ENCODE peak calls at places on chromosomes 12 and 14, in seven cellular contexts. One of them, this sample, is unnamed.

GRCh38 chr12:117090816-117091711 is 8.2 kb downstream of the TESC start:
- ATAC-seq in naive thymus-derived CD4-positive, alpha-beta T cell: no peak
- ATAC-seq in pancreas: peak
- ATAC-seq in HCT116: peak
- ATAC-seq in activated CD8-positive, alpha-beta T cell treated with anti-CD3 and anti-CD28 coated beads for 36 hours: no peak
- ATAC-seq in gastroesophageal sphincter: no peak
- ATAC-seq in left lung: peak
- ATAC-seq in this sample: no peak

GRCh38 chr14:57329833-57330232 is 60.6 kb upstream of the NAA30 start:
- ATAC-seq in pancreas: no peak
- ATAC-seq in HCT116: no peak
- ATAC-seq in naive thymus-derived CD4-positive, alpha-beta T cell: no peak
- ATAC-seq in activated CD8-positive, alpha-beta T cell treated with anti-CD3 and anti-CD28 coated beads for 36 hours: no peak
- ATAC-seq in gastroesophageal sphincter: no peak
- ATAC-seq in left lung: no peak
- ATAC-seq in this sample: no peak

GRCh38 chr12:30970559-30971202 is 44.1 kb downstream of the TSPAN11 start:
- ATAC-seq in naive thymus-derived CD4-positive, alpha-beta T cell: no peak
- ATAC-seq in activated CD8-positive, alpha-beta T cell treated with anti-CD3 and anti-CD28 coated beads for 36 hours: no peak
- ATAC-seq in pancreas: peak
- ATAC-seq in HCT116: no peak
- ATAC-seq in left lung: no peak
- ATAC-seq in gastroesophageal sphincter: peak
- ATAC-seq in this sample: peak

GRCh38 chr12:11877102-11877826 is 193.5 kb upstream of the BCL2L14 start:
- ATAC-seq in gastroesophageal sphincter: no peak
- ATAC-seq in naive thymus-derived CD4-positive, alpha-beta T cell: no peak
- ATAC-seq in HCT116: no peak
- ATAC-seq in left lung: no peak
- ATAC-seq in pancreas: no peak
- ATAC-seq in activated CD8-positive, alpha-beta T cell treated with anti-CD3 and anti-CD28 coated beads for 36 hours: no peak
- ATAC-seq in this sample: peak

GRCh38 chr12:131242741-131243496 is 289.2 kb downstream of the ADGRD1 start:
- ATAC-seq in gastroesophageal sphincter: no peak
- ATAC-seq in naive thymus-derived CD4-positive, alpha-beta T cell: no peak
- ATAC-seq in HCT116: peak
- ATAC-seq in left lung: no peak
- ATAC-seq in pancreas: no peak
- ATAC-seq in activated CD8-positive, alpha-beta T cell treated with anti-CD3 and anti-CD28 coated beads for 36 hours: peak
- ATAC-seq in this sample: no peak

GRCh38 chr12:58393152-58393551 is 451.8 kb downstream of the ATP23 start:
- ATAC-seq in pancreas: no peak
- ATAC-seq in activated CD8-positive, alpha-beta T cell treated with anti-CD3 and anti-CD28 coated beads for 36 hours: no peak
- ATAC-seq in naive thymus-derived CD4-positive, alpha-beta T cell: no peak
- ATAC-seq in left lung: no peak
- ATAC-seq in gastroesophageal sphincter: no peak
- ATAC-seq in HCT116: no peak
- ATAC-seq in this sample: peak

GRCh38 chr14:68444449-68445168 is 348.3 kb downstream of the ZFP36L1 start:
- ATAC-seq in gastroesophageal sphincter: no peak
- ATAC-seq in left lung: no peak
- ATAC-seq in pancreas: peak
- ATAC-seq in HCT116: peak
- ATAC-seq in activated CD8-positive, alpha-beta T cell treated with anti-CD3 and anti-CD28 coated beads for 36 hours: no peak
- ATAC-seq in naive thymus-derived CD4-positive, alpha-beta T cell: no peak
- ATAC-seq in this sample: peak

GRCh38 chr12:53427905-53428594 is 4.4 kb downstream of the AMHR2 start:
- ATAC-seq in activated CD8-positive, alpha-beta T cell treated with anti-CD3 and anti-CD28 coated beads for 36 hours: peak
- ATAC-seq in gastroesophageal sphincter: no peak
- ATAC-seq in HCT116: peak
- ATAC-seq in naive thymus-derived CD4-positive, alpha-beta T cell: no peak
- ATAC-seq in pancreas: peak
- ATAC-seq in left lung: peak
- ATAC-seq in this sample: peak

GRCh38 chr14:72479471-72479931 is 414.4 kb downstream of the DPF3 start:
- ATAC-seq in naive thymus-derived CD4-positive, alpha-beta T cell: no peak
- ATAC-seq in HCT116: no peak
- ATAC-seq in activated CD8-positive, alpha-beta T cell treated with anti-CD3 and anti-CD28 coated beads for 36 hours: no peak
- ATAC-seq in pancreas: no peak
- ATAC-seq in gastroesophageal sphincter: no peak
- ATAC-seq in left lung: no peak
- ATAC-seq in this sample: no peak

GRCh38 chr14:64200170-64200569 is 94.0 kb downstream of the ESR2 start:
- ATAC-seq in pancreas: peak
- ATAC-seq in HCT116: no peak
- ATAC-seq in naive thymus-derived CD4-positive, alpha-beta T cell: no peak
- ATAC-seq in left lung: peak
- ATAC-seq in activated CD8-positive, alpha-beta T cell treated with anti-CD3 and anti-CD28 coated beads for 36 hours: no peak
- ATAC-seq in gastroesophageal sphincter: no peak
- ATAC-seq in this sample: no peak

GRCh38 chr12:82996168-82996812 is 309.6 kb downstream of the TMTC2 start:
- ATAC-seq in HCT116: no peak
- ATAC-seq in naive thymus-derived CD4-positive, alpha-beta T cell: no peak
- ATAC-seq in left lung: peak
- ATAC-seq in gastroesophageal sphincter: no peak
- ATAC-seq in activated CD8-positive, alpha-beta T cell treated with anti-CD3 and anti-CD28 coated beads for 36 hours: peak
- ATAC-seq in pancreas: peak
- ATAC-seq in this sample: peak

GRCh38 chr12:103530352-103530751 is 34.6 kb upstream of the C12orf42 start:
- ATAC-seq in activated CD8-positive, alpha-beta T cell treated with anti-CD3 and anti-CD28 coated beads for 36 hours: peak
- ATAC-seq in pancreas: no peak
- ATAC-seq in HCT116: no peak
- ATAC-seq in gastroesophageal sphincter: no peak
- ATAC-seq in left lung: no peak
- ATAC-seq in naive thymus-derived CD4-positive, alpha-beta T cell: no peak
- ATAC-seq in this sample: no peak

GRCh38 chr14:90109858-90110257 is 48.1 kb downstream of the KCNK13 start:
- ATAC-seq in gastroesophageal sphincter: no peak
- ATAC-seq in naive thymus-derived CD4-positive, alpha-beta T cell: no peak
- ATAC-seq in activated CD8-positive, alpha-beta T cell treated with anti-CD3 and anti-CD28 coated beads for 36 hours: no peak
- ATAC-seq in left lung: no peak
- ATAC-seq in pancreas: no peak
- ATAC-seq in HCT116: peak
- ATAC-seq in this sample: peak

GRCh38 chr12:120254809-120255208 is 10.7 kb downstream of the PXN start:
- ATAC-seq in gastroesophageal sphincter: no peak
- ATAC-seq in left lung: no peak
- ATAC-seq in activated CD8-positive, alpha-beta T cell treated with anti-CD3 and anti-CD28 coated beads for 36 hours: no peak
- ATAC-seq in naive thymus-derived CD4-positive, alpha-beta T cell: no peak
- ATAC-seq in HCT116: no peak
- ATAC-seq in pancreas: peak
- ATAC-seq in this sample: no peak

GRCh38 chr14:101713641-101714349 is 47.7 kb upstream of the PPP2R5C start:
- ATAC-seq in left lung: no peak
- ATAC-seq in pancreas: no peak
- ATAC-seq in HCT116: no peak
- ATAC-seq in activated CD8-positive, alpha-beta T cell treated with anti-CD3 and anti-CD28 coated beads for 36 hours: peak
- ATAC-seq in naive thymus-derived CD4-positive, alpha-beta T cell: peak
- ATAC-seq in gastroesophageal sphincter: no peak
- ATAC-seq in this sample: no peak

GRCh38 chr14:52949249-52949648 is 1.6 kb downstream of the FERMT2 start:
- ATAC-seq in HCT116: no peak
- ATAC-seq in naive thymus-derived CD4-positive, alpha-beta T cell: no peak
- ATAC-seq in activated CD8-positive, alpha-beta T cell treated with anti-CD3 and anti-CD28 coated beads for 36 hours: no peak
- ATAC-seq in gastroesophageal sphincter: no peak
- ATAC-seq in pancreas: no peak
- ATAC-seq in left lung: no peak
- ATAC-seq in this sample: no peak

GRCh38 chr12:6059860-6060565 is 64.5 kb downstream of the VWF start:
- ATAC-seq in activated CD8-positive, alpha-beta T cell treated with anti-CD3 and anti-CD28 coated beads for 36 hours: no peak
- ATAC-seq in HCT116: no peak
- ATAC-seq in gastroesophageal sphincter: no peak
- ATAC-seq in pancreas: no peak
- ATAC-seq in naive thymus-derived CD4-positive, alpha-beta T cell: no peak
- ATAC-seq in left lung: no peak
- ATAC-seq in this sample: no peak

GRCh38 chr14:54169254-54169924 is 212.8 kb upstream of the BMP4 start:
- ATAC-seq in gastroesophageal sphincter: peak
- ATAC-seq in left lung: no peak
- ATAC-seq in naive thymus-derived CD4-positive, alpha-beta T cell: no peak
- ATAC-seq in HCT116: peak
- ATAC-seq in pancreas: peak
- ATAC-seq in activated CD8-positive, alpha-beta T cell treated with anti-CD3 and anti-CD28 coated beads for 36 hours: peak
- ATAC-seq in this sample: no peak

GRCh38 chr14:54501423-54501822 is 8.3 kb upstream of the CGRRF1 start:
- ATAC-seq in HCT116: no peak
- ATAC-seq in left lung: peak
- ATAC-seq in gastroesophageal sphincter: no peak
- ATAC-seq in pancreas: peak
- ATAC-seq in naive thymus-derived CD4-positive, alpha-beta T cell: no peak
- ATAC-seq in activated CD8-positive, alpha-beta T cell treated with anti-CD3 and anti-CD28 coated beads for 36 hours: no peak
- ATAC-seq in this sample: no peak

GRCh38 chr14:31864937-31865855 is 211.9 kb upstream of the ARHGAP5 start:
- ATAC-seq in HCT116: no peak
- ATAC-seq in pancreas: no peak
- ATAC-seq in activated CD8-positive, alpha-beta T cell treated with anti-CD3 and anti-CD28 coated beads for 36 hours: no peak
- ATAC-seq in left lung: no peak
- ATAC-seq in gastroesophageal sphincter: no peak
- ATAC-seq in naive thymus-derived CD4-positive, alpha-beta T cell: no peak
- ATAC-seq in this sample: no peak

GRCh38 chr12:55495490-55495889 is 3.3 kb downstream of the OR6C68 start:
- ATAC-seq in pancreas: peak
- ATAC-seq in gastroesophageal sphincter: no peak
- ATAC-seq in activated CD8-positive, alpha-beta T cell treated with anti-CD3 and anti-CD28 coated beads for 36 hours: no peak
- ATAC-seq in naive thymus-derived CD4-positive, alpha-beta T cell: no peak
- ATAC-seq in HCT116: no peak
- ATAC-seq in left lung: no peak
- ATAC-seq in this sample: no peak

GRCh38 chr14:53042480-53042879 is 91.6 kb upstream of the FERMT2 start:
- ATAC-seq in naive thymus-derived CD4-positive, alpha-beta T cell: no peak
- ATAC-seq in pancreas: peak
- ATAC-seq in activated CD8-positive, alpha-beta T cell treated with anti-CD3 and anti-CD28 coated beads for 36 hours: no peak
- ATAC-seq in left lung: peak
- ATAC-seq in HCT116: no peak
- ATAC-seq in gastroesophageal sphincter: no peak
- ATAC-seq in this sample: no peak